ENCODE peak calls at places on chromosomes 11 and 22, in ten cellular contexts. H, X, C, F, T, Q, B, P, W and L are unnamed samples.

GRCh38 chr11:97259434-97259833 is 869.6 kb downstream of the JRKL start:
- DNase-seq in T (no peak), H (no peak), X (no peak), P (no peak), F (no peak), C (no peak), Q (no peak), B (no peak), W (no peak), L (no peak)

GRCh38 chr11:65920035-65920802 is 993 bp downstream of the DRAP1 start:
- DNase-seq in B (no peak), H (no peak), F (peak; percentile 83), T (peak; percentile 74), Q (no peak), C (no peak), X (no peak), W (peak; percentile 27), P (no peak), L (no peak)

GRCh38 chr22:38097058-38097457 is 13.1 kb upstream of the SLC16A8 start:
- DNase-seq in B (no peak), C (no peak), W (no peak), P (no peak), H (no peak), T (no peak), F (peak; percentile 46), X (no peak), Q (no peak), L (no peak)

GRCh38 chr11:134033696-134034491 is 35.0 kb upstream of the JAM3 start:
- DNase-seq in W (peak; percentile 54), B (peak; percentile 38), T (peak; percentile 95), P (peak; percentile 76), F (no peak), Q (peak; percentile 65), H (peak; percentile 36), X (peak; percentile 44), C (peak; percentile 74), L (peak; percentile 85)

GRCh38 chr22:43226368-43226979 is 39.5 kb upstream of the TTLL12 start:
- DNase-seq in P (no peak), Q (no peak), C (no peak), T (no peak), X (no peak), W (no peak), B (no peak), F (peak; percentile 56), H (no peak), L (no peak)

GRCh38 chr11:42054351-42054750 is 594.9 kb upstream of the LRRC4C start:
- DNase-seq in X (no peak), H (no peak), T (no peak), W (no peak), Q (no peak), B (no peak), F (no peak), P (no peak), C (no peak), L (no peak)

GRCh38 chr11:112159098-112159761 is 4.7 kb downstream of the IL18 start:
- DNase-seq in Q (no peak), B (no peak), H (no peak), P (no peak), F (no peak), T (no peak), W (no peak), C (no peak), X (no peak), L (no peak)

GRCh38 chr11:131546218-131546895 is 175.9 kb downstream of the NTM start:
- DNase-seq in P (no peak), F (no peak), Q (no peak), W (no peak), B (no peak), H (no peak), T (no peak), X (no peak), C (no peak), L (no peak)

GRCh38 chr22:27842994-27843431 is 41.5 kb upstream of the MN1 start:
- DNase-seq in H (no peak), Q (no peak), F (no peak), B (no peak), T (peak; percentile 64), P (no peak), X (no peak), C (no peak), W (no peak), L (no peak)

GRCh38 chr22:17707526-17707925 is 66.7 kb downstream of the BID start:
- DNase-seq in W (no peak), C (no peak), P (no peak), X (no peak), F (no peak), T (no peak), H (no peak), B (no peak), Q (no peak), L (no peak)

GRCh38 chr11:84089072-84090057 is 803.2 kb upstream of the CCDC90B start:
- DNase-seq in X (no peak), C (no peak), T (no peak), B (no peak), Q (no peak), F (no peak), H (no peak), W (no peak), P (no peak), L (no peak)
- H3K27ac ChIP-seq in X (no peak overlapping the region), C (no peak overlapping the region), T (no peak overlapping the region), B (no peak overlapping the region), Q (no peak overlapping the region), F (no peak overlapping the region), H (no peak overlapping the region), W (no peak overlapping the region), P (no peak overlapping the region), L (no peak overlapping the region)

DNA sequence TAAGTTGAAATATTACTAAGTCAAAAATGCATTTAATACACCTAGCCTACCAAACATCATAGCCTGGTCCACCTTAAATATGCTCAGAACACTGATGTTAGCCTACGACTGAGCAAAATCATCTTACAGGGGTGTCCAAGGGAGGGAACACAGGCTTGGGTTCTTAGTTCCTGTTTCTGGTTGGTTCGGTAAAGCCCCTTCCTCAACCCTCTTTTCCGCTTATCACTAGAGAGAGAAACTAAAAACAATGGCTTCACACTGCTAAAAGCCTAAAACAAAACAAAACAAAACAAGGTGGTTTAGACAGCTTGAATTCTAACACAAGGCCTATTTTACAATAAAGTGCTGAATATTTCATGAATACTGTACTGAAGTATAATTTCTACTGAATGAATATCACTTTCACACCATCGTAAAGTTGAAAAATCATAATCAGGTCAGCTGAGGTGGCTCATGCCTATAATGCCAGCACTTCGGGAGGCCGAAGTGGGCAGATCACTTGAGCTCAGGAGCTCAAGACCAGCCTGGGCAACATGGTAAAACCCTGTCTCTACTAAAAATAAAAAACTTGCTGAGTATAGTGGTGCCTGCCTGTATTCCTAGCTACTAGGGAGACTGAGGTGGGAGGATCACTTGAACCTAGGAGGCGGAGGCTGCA is 118.0 kb downstream of the SIK3 start:
- DNase-seq in F (no peak), W (no peak), P (no peak), H (no peak), Q (no peak), T (no peak), X (no peak), C (no peak), B (no peak), L (no peak)
- H3K27ac ChIP-seq in F (no peak overlapping the region), W (peak overlapping the region; percentile 36), P (no peak overlapping the region), H (no peak overlapping the region), Q (no peak overlapping the region), T (no peak overlapping the region), X (no peak overlapping the region), C (no peak overlapping the region), B (no peak overlapping the region), L (no peak overlapping the region)

GRCh38 chr11:73322111-73322985 is 14.3 kb downstream of the ARHGEF17 start:
- DNase-seq in X (peak; percentile 32), B (no peak), T (peak; percentile 72), W (no peak), P (no peak), Q (no peak), H (no peak), F (no peak), C (no peak), L (no peak)
- H3K27ac ChIP-seq in X (peak overlapping the region; percentile 75), B (no peak overlapping the region), T (peak overlapping the region; percentile 100), W (no peak overlapping the region), P (peak overlapping the region; percentile 68), Q (peak overlapping the region; percentile 78), H (no peak overlapping the region), F (peak overlapping the region; percentile 96), C (peak overlapping the region; percentile 87), L (no peak overlapping the region)

DNA sequence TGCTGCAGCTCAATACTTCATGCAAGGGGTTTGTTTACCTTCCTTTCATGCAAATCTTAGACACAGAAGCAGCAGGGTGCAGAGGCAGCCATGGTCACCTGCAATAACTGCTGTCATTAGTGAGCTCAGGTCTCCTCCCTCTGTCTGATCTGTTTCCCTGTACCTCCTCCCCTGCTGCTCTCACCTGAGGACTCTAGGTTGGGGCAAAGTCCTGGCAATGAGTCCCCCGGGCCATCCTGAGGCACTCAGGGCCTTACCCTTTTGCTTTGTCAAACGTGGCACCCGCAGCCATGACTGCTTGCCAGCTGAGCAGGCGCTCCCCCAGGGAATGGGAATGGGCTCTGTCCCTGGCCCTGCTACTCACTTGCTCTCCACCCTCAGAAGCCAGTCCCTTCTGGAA is 3.9 kb downstream of the LRRC10B start:
- DNase-seq in C (no peak), P (no peak), B (no peak), W (no peak), F (no peak), Q (no peak), H (no peak), X (no peak), T (no peak), L (no peak)
- H3K27ac ChIP-seq in C (no peak overlapping the region), P (no peak overlapping the region), B (no peak overlapping the region), W (no peak overlapping the region), F (no peak overlapping the region), Q (no peak overlapping the region), H (no peak overlapping the region), X (no peak overlapping the region), T (no peak overlapping the region), L (no peak overlapping the region)